ENCODE peak calls at places on chromosomes 2 and 18, in six cellular contexts. G is body of pancreas, K is OCI-LY7, P is B cell, J is pancreas, D is fibroblast of pulmonary artery. M is an unnamed sample.

GRCh38 chr18:21774722-21775121 is 34.1 kb downstream of the MIB1 start:
- DNase-seq in P (no peak), J (no peak), G (no peak), D (no peak), K (no peak), M (no peak)

GRCh38 chr2:120586507-120587283 is 149.0 kb upstream of the GLI2 start:
- DNase-seq in J (no peak), D (no peak), G (no peak), K (no peak), P (no peak), M (no peak)

GRCh38 chr2:40341198-40341597 is 110.7 kb downstream of the SLC8A1 start:
- DNase-seq in G (no peak), J (no peak), D (no peak), K (no peak), P (no peak), M (no peak)

GRCh38 chr18:68623342-68623741 is 91.6 kb downstream of the TMX3 start:
- DNase-seq in K (peak; percentile 16), J (peak; percentile 4), G (peak; percentile 47), D (peak; percentile 86), P (no peak), M (peak; percentile 42)

GRCh38 chr2:222707689-222708273 is 36.3 kb downstream of the MOGAT1 start:
- DNase-seq in P (no peak), K (no peak), G (no peak), J (no peak), D (peak; percentile 28), M (peak; percentile 21)

GRCh38 chr2:52260904-52261303 is 1229.0 kb upstream of the NRXN1 start:
- DNase-seq in P (no peak), K (no peak), G (no peak), D (peak; percentile 61), J (no peak), M (no peak)

GRCh38 chr2:56184500-56184996 is 758 bp downstream of the CCDC85A start:
- DNase-seq in P (no peak), D (no peak), K (no peak), G (peak; percentile 28), J (peak; percentile 5), M (no peak)

GRCh38 chr18:27922780-27923179 is 254.2 kb downstream of the CDH2 start:
- DNase-seq in J (no peak), P (no peak), G (no peak), K (no peak), D (no peak), M (no peak)

GRCh38 chr2:69816923-69817542 is 12.4 kb upstream of the GMCL1 start:
- DNase-seq in G (peak; percentile 83), P (peak; percentile 79), K (peak; percentile 89), D (peak; percentile 93), J (peak; percentile 66), M (peak; percentile 55)

GRCh38 chr18:616380-616995 is 19.7 kb downstream of the CLUL1 start:
- DNase-seq in P (no peak), J (no peak), K (peak; percentile 46), G (no peak), D (peak; percentile 77), M (peak; percentile 40)

GRCh38 chr2:207142461-207142860 is 23.3 kb downstream of the KLF7 start:
- DNase-seq in J (no peak), P (peak; percentile 43), K (no peak), G (no peak), D (peak; percentile 44), M (peak; percentile 11)

GRCh38 chr2:163213699-163214098 is 375.1 kb upstream of the KCNH7 start:
- DNase-seq in J (no peak), D (peak; percentile 56), K (no peak), P (no peak), G (no peak), M (no peak)

GRCh38 chr2:689877-690510 is 12.8 kb upstream of the TMEM18 start:
- DNase-seq in K (no peak), G (no peak), P (no peak), D (no peak), J (no peak), M (no peak)

GRCh38 chr2:85178980-85179411 is 45.8 kb downstream of the TCF7L1 start:
- DNase-seq in J (no peak), K (no peak), G (no peak), P (no peak), D (no peak), M (no peak)

GRCh38 chr2:217138284-217138683 is 278.4 kb upstream of the TNP1 start:
- DNase-seq in G (no peak), J (no peak), P (no peak), D (no peak), K (no peak), M (no peak)

GRCh38 chr2:217147751-217148318 is 288.0 kb upstream of the TNP1 start:
- DNase-seq in P (no peak), K (no peak), D (no peak), G (no peak), J (no peak), M (no peak)

GRCh38 chr2:217142649-217143266 is 282.9 kb upstream of the TNP1 start:
- DNase-seq in D (peak; percentile 20), J (no peak), G (peak; percentile 59), P (no peak), K (peak; percentile 34), M (no peak)
- TF ChIP-seq CTCF in D (peak; percentile 65), J (peak; percentile 25), G (peak; percentile 59), P (no peak), K (peak; percentile 95), M (peak; percentile 43)

GRCh38 chr2:191544511-191545062 is 133.3 kb upstream of the NABP1 start:
- DNase-seq in K (no peak), P (no peak), D (no peak), J (no peak), G (no peak), M (no peak)

GRCh38 chr2:191540681-191541080 is 137.3 kb upstream of the NABP1 start:
- DNase-seq in J (no peak), K (no peak), D (no peak), P (no peak), G (no peak), M (no peak)

GRCh38 chr2:191538334-191538910 is 139.5 kb upstream of the NABP1 start:
- DNase-seq in K (no peak), G (no peak), D (no peak), J (no peak), P (no peak), M (no peak)

GRCh38 chr2:191533693-191534175 is 144.2 kb upstream of the NABP1 start:
- DNase-seq in J (no peak), P (no peak), K (no peak), D (peak; percentile 35), G (no peak), M (no peak)

DNA sequence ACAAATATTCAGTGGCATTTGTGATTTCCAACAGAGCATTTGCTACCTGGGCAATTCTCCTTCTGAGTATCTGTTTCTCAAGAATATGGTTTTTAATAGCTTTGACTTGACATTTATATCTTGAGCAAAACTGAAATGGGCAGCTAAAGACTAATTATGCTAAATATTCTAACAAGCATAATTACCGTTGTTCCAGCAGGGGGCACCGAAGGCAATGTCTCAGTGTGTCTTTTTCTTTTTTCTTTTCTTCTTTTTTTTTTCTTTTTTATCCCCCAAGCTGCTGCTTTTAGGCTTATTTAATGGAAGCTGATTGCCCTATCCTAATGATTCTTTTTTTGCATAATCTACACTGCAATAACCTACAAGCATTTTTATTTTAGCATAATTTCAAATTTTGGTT is 138.9 kb upstream of the NABP1 start:
- DNase-seq in J (no peak), K (peak; percentile 35), G (no peak), P (no peak), D (peak; percentile 56), M (no peak)
- TF ChIP-seq CTCF in J (no peak), K (peak; percentile 83), G (peak; percentile 43), P (peak; percentile 61), D (peak; percentile 72), M (peak; percentile 37)

DNA sequence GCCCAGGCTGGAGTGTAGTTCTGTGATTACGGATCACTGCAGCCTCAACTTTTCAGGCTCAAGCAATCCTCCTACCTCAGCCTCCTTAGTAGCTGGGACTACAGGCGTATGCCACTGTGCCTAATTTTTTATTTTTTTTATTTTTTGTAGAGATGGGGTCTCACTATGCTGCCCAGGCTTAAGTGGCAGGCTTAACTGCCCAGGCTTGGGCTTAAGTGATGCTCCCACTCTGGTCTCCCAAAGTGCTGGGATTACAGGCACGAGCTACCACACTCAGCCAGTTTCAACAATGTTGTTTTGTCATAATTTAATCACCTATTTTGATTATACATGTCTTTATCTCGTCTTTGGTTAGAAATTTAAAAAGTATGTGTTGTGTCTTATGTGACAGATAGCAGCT is 18.2 kb downstream of the UGGT1 start:
- DNase-seq in J (no peak), G (no peak), D (no peak), P (no peak), K (no peak), M (no peak)
- TF ChIP-seq CTCF in J (no peak), G (no peak), D (no peak), P (no peak), K (no peak), M (no peak)

DNA sequence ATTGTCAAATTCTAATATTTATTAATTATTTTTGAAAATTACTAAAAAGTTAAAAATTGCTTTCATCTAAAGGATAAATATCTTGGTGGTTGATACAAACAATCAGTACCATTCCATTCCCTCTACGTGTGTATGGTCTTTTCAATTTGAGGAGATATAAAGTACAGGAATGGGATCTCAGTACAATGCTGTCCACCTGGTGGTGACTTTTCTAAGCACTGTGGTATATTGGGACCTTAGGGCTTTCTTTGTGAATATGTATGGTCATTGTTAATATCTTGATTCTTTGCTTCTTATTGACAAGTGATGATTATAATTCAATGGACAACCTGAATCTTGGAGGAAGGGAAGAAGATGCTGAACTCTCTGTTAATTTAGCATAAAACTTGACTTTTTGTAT is 83.1 kb downstream of the NBEAL1 start:
- DNase-seq in J (no peak), K (no peak), G (no peak), P (no peak), D (peak; percentile 39), M (no peak)
- TF ChIP-seq CTCF in J (no peak), K (peak; percentile 40), G (peak; percentile 10), P (no peak), D (peak; percentile 40), M (no peak)

GRCh38 chr2:27085670-27086089 is 892 bp upstream of the KHK start:
- DNase-seq in K (no peak), P (no peak), G (peak; percentile 70), D (peak; percentile 54), J (peak; percentile 64), M (peak; percentile 64)
- TF ChIP-seq CTCF in K (no peak), P (no peak), G (peak; percentile 40), D (peak; percentile 25), J (no peak), M (peak; percentile 38)

GRCh38 chr2:21161832-21162614 is 38.3 kb downstream of the TDRD15 start:
- DNase-seq in P (no peak), J (no peak), K (no peak), D (no peak), G (no peak), M (no peak)

GRCh38 chr2:21163213-21163612 is 39.4 kb downstream of the TDRD15 start:
- DNase-seq in G (no peak), D (no peak), P (no peak), J (no peak), K (no peak), M (no peak)

GRCh38 chr2:21162615-21162878 is 38.8 kb downstream of the TDRD15 start:
- DNase-seq in D (no peak), J (no peak), G (no peak), K (no peak), P (no peak), M (no peak)

GRCh38 chr2:21161122-21161521 is 37.4 kb downstream of the TDRD15 start:
- DNase-seq in G (no peak), K (no peak), J (no peak), D (no peak), P (no peak), M (no peak)

GRCh38 chr2:21165350-21165749 is 41.6 kb downstream of the TDRD15 start:
- DNase-seq in J (no peak), D (peak; percentile 3), K (peak; percentile 2), P (no peak), G (no peak), M (no peak)
- TF ChIP-seq CTCF in J (no peak), D (peak; percentile 10), K (peak; percentile 62), P (no peak), G (no peak), M (no peak)

GRCh38 chr2:33673937-33674336 is 74.8 kb upstream of the FAM98A start:
- DNase-seq in P (no peak), J (no peak), G (no peak), K (peak; percentile 29), D (peak; percentile 24), M (peak; percentile 11)
- TF ChIP-seq CTCF in P (no peak), J (no peak), G (peak; percentile 39), K (peak; percentile 74), D (peak; percentile 18), M (peak; percentile 19)

M was measured in GM20000.